ENCODE peak calls at places on chromosome 6, in eight cellular contexts. X, G, U, M, Z, O, N and Q are unnamed samples.
A peak's percentile ranks its signal among the peaks of the same experiment; 100 is the strongest.

GRCh38 chr6:135088818-135089809 is 34.5 kb upstream of the HBS1L start:
- DNase-seq in X (peak; percentile 72), G (no peak), U (no peak), M (no peak), Z (no peak), O (no peak), N (no peak), Q (no peak)

GRCh38 chr6:125114248-125114858 is 39.2 kb upstream of the TPD52L1 start:
- DNase-seq in X (peak; percentile 61), G (no peak), U (peak; percentile 85), M (peak; percentile 44), Z (peak; percentile 54), O (peak; percentile 67), N (no peak), Q (peak; percentile 59)

GRCh38 chr6:30060982-30061765 is at the start of gene POLR1H:
- DNase-seq in X (peak; percentile 96), G (peak; percentile 95), U (peak; percentile 97), M (peak; percentile 94), Z (peak; percentile 96), O (peak; percentile 79), N (peak; percentile 92), Q (peak; percentile 95)

GRCh38 chr6:130730600-130730999 is 96.6 kb upstream of the SMLR1 start:
- DNase-seq in X (no peak), G (no peak), U (no peak), M (no peak), Z (no peak), O (no peak), N (no peak), Q (no peak)

GRCh38 chr6:47135772-47136171 is 93.6 kb upstream of the ADGRF1 start:
- DNase-seq in X (peak; percentile 93), G (no peak), U (no peak), M (peak; percentile 47), Z (no peak), O (no peak), N (no peak), Q (no peak)

GRCh38 chr6:22102671-22103070 is 194.2 kb downstream of the PRL start:
- DNase-seq in X (peak; percentile 27), G (no peak), U (no peak), M (no peak), Z (no peak), O (no peak), N (no peak), Q (no peak)

GRCh38 chr6:44010411-44011349 is 116.6 kb downstream of the MRPL14 start:
- DNase-seq in X (peak; percentile 100), G (peak; percentile 86), U (no peak), M (no peak), Z (no peak), O (no peak), N (no peak), Q (no peak)

GRCh38 chr6:170221052-170221752 is 69.7 kb downstream of the DLL1 start:
- DNase-seq in X (no peak), G (peak; percentile 9), U (peak; percentile 10), M (peak; percentile 1), Z (no peak), O (no peak), N (no peak), Q (peak; percentile 3)

GRCh38 chr6:106803188-106803587 is 171.3 kb downstream of the CD24 start:
- DNase-seq in X (no peak), G (no peak), U (no peak), M (no peak), Z (no peak), O (no peak), N (no peak), Q (no peak)

GRCh38 chr6:139540276-139540675 is 165.8 kb upstream of the CITED2 start:
- DNase-seq in X (peak; percentile 77), G (no peak), U (no peak), M (no peak), Z (no peak), O (no peak), N (no peak), Q (peak; percentile 35)

GRCh38 chr6:18585032-18585573 is 198.0 kb downstream of the RNF144B start:
- DNase-seq in X (peak; percentile 65), G (peak; percentile 53), U (peak; percentile 56), M (no peak), Z (no peak), O (no peak), N (no peak), Q (peak; percentile 60)

GRCh38 chr6:143517447-143517773 is 5.9 kb upstream of the FUCA2 start:
- DNase-seq in X (no peak), G (no peak), U (no peak), M (no peak), Z (no peak), O (no peak), N (no peak), Q (no peak)

GRCh38 chr6:169416249-169416648 is 162.6 kb upstream of the THBS2 start:
- DNase-seq in X (no peak), G (no peak), U (no peak), M (no peak), Z (no peak), O (no peak), N (no peak), Q (no peak)

GRCh38 chr6:1599469-1599868 is 10.2 kb upstream of the FOXC1 start:
- DNase-seq in X (no peak), G (no peak), U (no peak), M (no peak), Z (no peak), O (no peak), N (no peak), Q (no peak)

GRCh38 chr6:166410426-166410935 is 27.7 kb upstream of the MPC1 start:
- DNase-seq in X (no peak), G (no peak), U (no peak), M (no peak), Z (no peak), O (no peak), N (no peak), Q (no peak)

GRCh38 chr6:76222189-76222588 is 149.7 kb upstream of the IMPG1 start:
- DNase-seq in X (no peak), G (no peak), U (no peak), M (no peak), Z (no peak), O (no peak), N (no peak), Q (no peak)

GRCh38 chr6:6006428-6007310 is at the start of gene NRN1:
- DNase-seq in X (no peak), G (no peak), U (no peak), M (no peak), Z (no peak), O (no peak), N (no peak), Q (no peak)

GRCh38 chr6:145755682-145756081 is 20.4 kb upstream of the EPM2A start:
- DNase-seq in X (no peak), G (no peak), U (no peak), M (no peak), Z (no peak), O (no peak), N (no peak), Q (no peak)

GRCh38 chr6:12472601-12473038 is 182.5 kb downstream of the EDN1 start:
- DNase-seq in X (peak; percentile 67), G (peak; percentile 40), U (peak; percentile 95), M (peak; percentile 90), Z (no peak), O (no peak), N (peak; percentile 55), Q (no peak)

GRCh38 chr6:22247916-22248482 is 48.8 kb downstream of the PRL start:
- DNase-seq in X (no peak), G (no peak), U (no peak), M (no peak), Z (no peak), O (no peak), N (no peak), Q (no peak)

GRCh38 chr6:72619883-72620696 is 1.8 kb upstream of the KCNQ5 start:
- DNase-seq in X (peak; percentile 45), G (peak; percentile 28), U (peak; percentile 72), M (no peak), Z (peak; percentile 44), O (no peak), N (no peak), Q (peak; percentile 41)
- TF ChIP-seq POLR2A in X (no peak), G (no peak), U (no peak), M (no peak), Z (no peak), O (no peak), N (no peak), Q (no peak)

GRCh38 chr6:27250955-27251671 is 3.6 kb downstream of the PRSS16 start:
- DNase-seq in X (no peak), G (no peak), U (peak; percentile 72), M (peak; percentile 92), Z (no peak), O (no peak), N (peak; percentile 92), Q (peak; percentile 96)

GRCh38 chr6:27250277-27250954 is 2.9 kb downstream of the PRSS16 start:
- DNase-seq in X (no peak), G (no peak), U (no peak), M (no peak), Z (no peak), O (no peak), N (no peak), Q (no peak)

GRCh38 chr6:27254566-27254965 is 7.1 kb downstream of the PRSS16 start:
- DNase-seq in X (no peak), G (no peak), U (no peak), M (no peak), Z (no peak), O (no peak), N (no peak), Q (no peak)

GRCh38 chr6:27248783-27249182 is 1.3 kb downstream of the PRSS16 start:
- DNase-seq in X (no peak), G (no peak), U (no peak), M (no peak), Z (no peak), O (no peak), N (no peak), Q (no peak)

GRCh38 chr6:27251672-27252251 is 4.3 kb downstream of the PRSS16 start:
- DNase-seq in X (peak; percentile 38), G (no peak), U (peak; percentile 62), M (peak; percentile 79), Z (no peak), O (no peak), N (peak; percentile 79), Q (peak; percentile 94)
- TF ChIP-seq POLR2A in X (no peak), G (no peak), U (no peak), M (peak; percentile 30), Z (no peak), O (no peak), N (no peak), Q (peak; percentile 89)

DNA sequence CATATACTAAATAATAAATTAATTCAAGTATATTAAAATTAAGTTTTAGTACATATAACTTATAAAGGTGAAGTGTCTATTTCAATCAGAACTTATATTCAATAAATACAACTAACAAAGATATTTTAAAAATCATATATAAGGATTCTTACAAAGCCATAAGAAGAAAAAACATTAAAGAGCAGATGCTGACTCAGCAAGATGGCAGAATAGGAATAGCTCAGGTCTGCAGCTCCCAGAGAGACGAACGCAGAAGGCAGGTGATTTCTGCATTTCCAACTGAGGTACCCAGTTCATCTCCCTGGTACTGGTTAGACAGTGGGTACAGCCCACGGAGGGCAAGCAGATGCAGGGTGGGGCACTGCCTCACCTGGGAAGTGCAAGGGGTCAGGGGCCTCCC is 811.1 kb downstream of the EYS start:
- DNase-seq in X (no peak), G (no peak), U (no peak), M (no peak), Z (no peak), O (no peak), N (no peak), Q (no peak)
- TF ChIP-seq POLR2A in X (no peak), G (no peak), U (no peak), M (no peak), Z (no peak), O (no peak), N (no peak), Q (no peak)

GRCh38 chr6:34248727-34249468 is at the start of gene SMIM29:
- DNase-seq in X (peak; percentile 91), G (peak; percentile 97), U (peak; percentile 98), M (peak; percentile 96), Z (peak; percentile 99), O (peak; percentile 92), N (peak; percentile 98), Q (peak; percentile 98)
- TF ChIP-seq POLR2A in X (peak; percentile 74), G (peak; percentile 24), U (peak; percentile 60), M (peak; percentile 86), Z (peak; percentile 80), O (peak; percentile 91), N (peak; percentile 20), Q (peak; percentile 69)